ENCODE peak calls at places on chromosome 1, in nine cellular contexts. V is IMR-90, X is endodermal cell, W is hepatocyte, D is omental fat pad, O is cardiac muscle cell, I is dorsolateral prefrontal cortex, Q is astrocyte, S is pancreas. J is an unnamed sample.

GRCh38 chr1:169696273-169697100 is 14.9 kb downstream of the SELL start:
- DNase-seq in V (no peak), X (no peak), W (no peak), D (no peak), O (no peak), I (no peak), Q (no peak), S (no peak), J (no peak)

GRCh38 chr1:246483204-246483933 is 23.7 kb downstream of the SMYD3 start:
- DNase-seq in V (peak; percentile 38), X (no peak), W (no peak), D (no peak), O (no peak), I (no peak), Q (no peak), S (no peak), J (no peak)

GRCh38 chr1:63691672-63692425 is 82.0 kb upstream of the ROR1 start:
- DNase-seq in V (peak; percentile 94), X (peak; percentile 81), W (peak; percentile 90), D (no peak), O (peak; percentile 83), I (no peak), Q (peak; percentile 79), S (peak; percentile 80), J (no peak)

GRCh38 chr1:16257968-16258367 is 21.0 kb upstream of the CPLANE2 start:
- DNase-seq in V (no peak), X (no peak), W (no peak), D (no peak), O (no peak), I (no peak), Q (no peak), S (no peak), J (no peak)

GRCh38 chr1:34787461-34788420 is 5.1 kb upstream of the GJA4 start:
- DNase-seq in V (peak; percentile 39), X (peak; percentile 80), W (no peak), D (no peak), O (no peak), I (no peak), Q (no peak), S (no peak), J (no peak)

GRCh38 chr1:31102501-31102950 is 37.0 kb upstream of the PUM1 start:
- DNase-seq in V (peak; percentile 69), X (no peak), W (peak; percentile 51), D (no peak), O (no peak), I (no peak), Q (peak; percentile 56), S (no peak), J (no peak)

GRCh38 chr1:229155472-229155871 is 115.4 kb upstream of the RAB4A start:
- DNase-seq in V (no peak), X (no peak), W (no peak), D (no peak), O (no peak), I (no peak), Q (no peak), S (no peak), J (no peak)

GRCh38 chr1:169511339-169512028 is 25.7 kb upstream of the SLC19A2 start:
- DNase-seq in V (peak; percentile 89), X (no peak), W (no peak), D (no peak), O (no peak), I (no peak), Q (peak; percentile 90), S (no peak), J (no peak)

GRCh38 chr1:22794691-22795090 is 84.1 kb downstream of the EPHB2 start:
- DNase-seq in V (peak; percentile 17), X (no peak), W (peak; percentile 46), D (no peak), O (no peak), I (no peak), Q (no peak), S (no peak), J (no peak)

GRCh38 chr1:211647666-211648065 is 27.8 kb downstream of the NEK2 start:
- DNase-seq in V (no peak), X (no peak), W (no peak), D (no peak), O (no peak), I (no peak), Q (no peak), S (no peak), J (no peak)

GRCh38 chr1:243483084-243483845 is 227.4 kb downstream of the SDCCAG8 start:
- DNase-seq in V (no peak), X (peak; percentile 85), W (no peak), D (no peak), O (peak; percentile 43), I (no peak), Q (no peak), S (no peak), J (no peak)

GRCh38 chr1:154609398-154610380 is 1.7 kb upstream of the ADAR start:
- DNase-seq in V (peak; percentile 36), X (peak; percentile 85), W (no peak), D (no peak), O (no peak), I (no peak), Q (no peak), S (no peak), J (no peak)

GRCh38 chr1:85058781-85059180 is 10.5 kb upstream of the MCOLN3 start:
- DNase-seq in V (no peak), X (no peak), W (no peak), D (no peak), O (no peak), I (no peak), Q (no peak), S (no peak), J (no peak)

GRCh38 chr1:40769815-40770214 is 13.8 kb upstream of the KCNQ4 start:
- DNase-seq in V (no peak), X (no peak), W (no peak), D (no peak), O (no peak), I (no peak), Q (no peak), S (no peak), J (no peak)

GRCh38 chr1:206117151-206117948 is at the start of gene AVPR1B:
- DNase-seq in V (peak; percentile 15), X (peak; percentile 86), W (peak; percentile 72), D (no peak), O (peak; percentile 79), I (no peak), Q (peak; percentile 19), S (peak; percentile 39), J (no peak)

GRCh38 chr1:34320081-34320480 is 143.4 kb downstream of the C1orf94 start:
- DNase-seq in V (no peak), X (no peak), W (peak; percentile 17), D (no peak), O (no peak), I (no peak), Q (peak; percentile 37), S (no peak), J (no peak)

GRCh38 chr1:112956503-112957132 is 622 bp upstream of the SLC16A1 start:
- DNase-seq in V (no peak), X (peak; percentile 90), W (peak; percentile 5), D (no peak), O (no peak), I (peak; percentile 35), Q (no peak), S (no peak), J (no peak)

GRCh38 chr1:40956397-40956796 is 23.1 kb upstream of the CTPS1 start:
- DNase-seq in V (no peak), X (no peak), W (no peak), D (no peak), O (no peak), I (no peak), Q (no peak), S (no peak), J (no peak)

GRCh38 chr1:196584703-196585102 is 23.5 kb downstream of the KCNT2 start:
- DNase-seq in V (no peak), X (no peak), W (no peak), D (no peak), O (no peak), I (no peak), Q (no peak), S (no peak), J (no peak)
- TF ChIP-seq CTCF in V (no peak), X (no peak), W (no peak), D (no peak), O (no peak), I (no peak), Q (no peak), S (no peak), J (no peak)

GRCh38 chr1:230797376-230798186 is 50.4 kb downstream of the CAPN9 start:
- DNase-seq in V (peak; percentile 73), X (peak; percentile 85), W (peak; percentile 86), D (no peak), O (peak; percentile 86), I (peak; percentile 48), Q (peak; percentile 48), S (peak; percentile 63), J (no peak)
- TF ChIP-seq CTCF in V (peak; percentile 89), X (peak; percentile 85), W (peak; percentile 83), D (no peak), O (peak; percentile 83), I (peak; percentile 85), Q (peak; percentile 75), S (peak; percentile 49), J (peak; percentile 79)

DNA sequence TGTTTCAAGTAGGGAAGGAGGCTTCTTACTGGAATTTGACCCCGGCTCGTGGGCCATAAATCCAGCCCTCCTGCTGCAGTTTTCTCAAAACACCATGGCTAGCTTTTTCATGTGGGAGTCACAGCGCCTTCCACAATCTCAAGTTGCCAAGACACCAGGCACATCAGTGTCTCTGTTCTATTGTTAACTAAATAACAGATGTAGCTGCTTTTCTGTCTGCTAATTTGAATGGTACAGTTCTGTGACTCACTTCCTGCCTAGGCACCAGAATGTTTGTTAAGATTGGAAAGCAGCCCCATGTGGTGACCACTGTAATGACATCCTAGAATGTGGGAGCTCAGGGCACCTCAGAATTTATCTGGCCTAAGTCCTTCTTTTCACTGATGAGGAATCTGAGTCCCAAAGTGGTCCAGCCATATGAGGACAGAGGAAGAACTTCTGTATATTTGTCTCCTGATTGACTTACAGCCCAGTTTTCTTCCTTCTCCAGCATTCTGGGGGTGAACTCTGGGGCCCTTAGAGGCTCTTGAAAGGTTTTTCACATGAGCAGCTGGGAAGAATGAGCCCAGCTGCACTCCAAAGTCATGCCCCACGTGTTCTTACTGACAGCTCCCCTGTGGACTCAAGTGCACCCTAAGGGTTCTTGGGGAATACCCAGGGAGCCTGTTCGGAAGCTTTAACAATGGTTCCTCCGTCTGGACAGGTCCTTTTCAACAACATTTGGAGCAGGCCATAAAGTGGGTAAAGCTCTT is 27.5 kb downstream of the TRIM45 start:
- DNase-seq in V (peak; percentile 75), X (peak; percentile 55), W (peak; percentile 38), D (no peak), O (peak; percentile 37), I (no peak), Q (peak; percentile 96), S (no peak), J (peak; percentile 6)
- TF ChIP-seq CTCF in V (peak; percentile 47), X (peak; percentile 46), W (peak; percentile 8), D (no peak), O (peak; percentile 40), I (peak; percentile 14), Q (peak; percentile 49), S (no peak), J (peak; percentile 44)

GRCh38 chr1:151737479-151737878 is 16.2 kb downstream of the RIIAD1 start:
- DNase-seq in V (no peak), X (no peak), W (no peak), D (no peak), O (no peak), I (no peak), Q (no peak), S (no peak), J (no peak)

GRCh38 chr1:151741516-151741915 is 20.2 kb downstream of the RIIAD1 start:
- DNase-seq in V (no peak), X (no peak), W (no peak), D (no peak), O (no peak), I (no peak), Q (no peak), S (no peak), J (no peak)

GRCh38 chr1:151739590-151740355 is 18.5 kb downstream of the RIIAD1 start:
- DNase-seq in V (no peak), X (peak; percentile 51), W (peak; percentile 56), D (no peak), O (no peak), I (no peak), Q (no peak), S (peak; percentile 38), J (no peak)
- TF ChIP-seq CTCF in V (no peak), X (no peak), W (no peak), D (no peak), O (no peak), I (no peak), Q (no peak), S (no peak), J (no peak)